ENCODE peak calls at places on chromosomes 12 and 14, in eight cellular contexts. One of them, this sample, is unnamed.

GRCh38 chr12:121804417-121805111 is 755 bp downstream of the SETD1B start:
- DNase-seq in heart left ventricle: peak
- DNase-seq in transverse colon: no peak
- DNase-seq in uterus: peak
- DNase-seq in body of pancreas: peak
- DNase-seq in sigmoid colon: peak
- DNase-seq in A549: peak
- DNase-seq in ovary: peak
- DNase-seq in this sample: peak

GRCh38 chr14:77800814-77801213 is 905 bp downstream of the ADCK1 start:
- DNase-seq in uterus: no peak
- DNase-seq in ovary: no peak
- DNase-seq in A549: no peak
- DNase-seq in sigmoid colon: no peak
- DNase-seq in transverse colon: no peak
- DNase-seq in heart left ventricle: no peak
- DNase-seq in body of pancreas: no peak
- DNase-seq in this sample: no peak

GRCh38 chr14:44901696-44902095 is 60.1 kb downstream of the KLHL28 start:
- DNase-seq in A549: no peak
- DNase-seq in heart left ventricle: no peak
- DNase-seq in uterus: no peak
- DNase-seq in sigmoid colon: no peak
- DNase-seq in ovary: no peak
- DNase-seq in body of pancreas: no peak
- DNase-seq in transverse colon: no peak
- DNase-seq in this sample: no peak

GRCh38 chr12:55068416-55069010 is 48.7 kb downstream of the NEUROD4 start:
- DNase-seq in transverse colon: no peak
- DNase-seq in A549: peak
- DNase-seq in ovary: no peak
- DNase-seq in heart left ventricle: no peak
- DNase-seq in body of pancreas: peak
- DNase-seq in uterus: no peak
- DNase-seq in sigmoid colon: no peak
- DNase-seq in this sample: no peak

GRCh38 chr12:12837025-12837872 is 24.1 kb downstream of the DDX47 start:
- DNase-seq in sigmoid colon: no peak
- DNase-seq in body of pancreas: peak
- DNase-seq in uterus: peak
- DNase-seq in heart left ventricle: no peak
- DNase-seq in ovary: peak
- DNase-seq in A549: peak
- DNase-seq in transverse colon: peak
- DNase-seq in this sample: peak

GRCh38 chr14:24425704-24426103 is 3.8 kb downstream of the CBLN3 start:
- DNase-seq in ovary: no peak
- DNase-seq in body of pancreas: peak
- DNase-seq in transverse colon: no peak
- DNase-seq in sigmoid colon: no peak
- DNase-seq in A549: peak
- DNase-seq in heart left ventricle: no peak
- DNase-seq in uterus: no peak
- DNase-seq in this sample: peak

GRCh38 chr12:96366255-96366654 is 34.0 kb downstream of the CDK17 start:
- DNase-seq in ovary: no peak
- DNase-seq in A549: no peak
- DNase-seq in uterus: no peak
- DNase-seq in sigmoid colon: no peak
- DNase-seq in body of pancreas: no peak
- DNase-seq in transverse colon: no peak
- DNase-seq in heart left ventricle: no peak
- DNase-seq in this sample: no peak

GRCh38 chr12:54418441-54419087 is 502 bp downstream of the ITGA5 start:
- DNase-seq in A549: no peak
- DNase-seq in body of pancreas: no peak
- DNase-seq in transverse colon: no peak
- DNase-seq in heart left ventricle: peak
- DNase-seq in ovary: no peak
- DNase-seq in sigmoid colon: peak
- DNase-seq in uterus: no peak
- DNase-seq in this sample: no peak

GRCh38 chr12:68317047-68317667 is 15.0 kb downstream of the MDM1 start:
- DNase-seq in sigmoid colon: no peak
- DNase-seq in A549: peak
- DNase-seq in heart left ventricle: no peak
- DNase-seq in ovary: peak
- DNase-seq in uterus: peak
- DNase-seq in transverse colon: peak
- DNase-seq in body of pancreas: peak
- DNase-seq in this sample: no peak

GRCh38 chr14:97290065-97290464 is 492.9 kb downstream of the VRK1 start:
- DNase-seq in A549: no peak
- DNase-seq in body of pancreas: no peak
- DNase-seq in uterus: no peak
- DNase-seq in ovary: no peak
- DNase-seq in transverse colon: no peak
- DNase-seq in heart left ventricle: no peak
- DNase-seq in sigmoid colon: no peak
- DNase-seq in this sample: no peak

GRCh38 chr12:81712536-81712935 is 46.6 kb downstream of the PPFIA2 start:
- DNase-seq in A549: no peak
- DNase-seq in uterus: no peak
- DNase-seq in body of pancreas: no peak
- DNase-seq in ovary: no peak
- DNase-seq in sigmoid colon: no peak
- DNase-seq in transverse colon: no peak
- DNase-seq in heart left ventricle: no peak
- DNase-seq in this sample: no peak

GRCh38 chr14:100282766-100283419 is 23.4 kb downstream of the SLC25A29 start:
- DNase-seq in transverse colon: peak
- DNase-seq in heart left ventricle: no peak
- DNase-seq in uterus: no peak
- DNase-seq in body of pancreas: no peak
- DNase-seq in sigmoid colon: no peak
- DNase-seq in ovary: no peak
- DNase-seq in A549: no peak
- DNase-seq in this sample: no peak

GRCh38 chr14:58455593-58456265 is 28.2 kb downstream of the KIAA0586 start:
- DNase-seq in uterus: no peak
- DNase-seq in body of pancreas: no peak
- DNase-seq in transverse colon: no peak
- DNase-seq in heart left ventricle: no peak
- DNase-seq in ovary: no peak
- DNase-seq in A549: peak
- DNase-seq in sigmoid colon: no peak
- DNase-seq in this sample: no peak

GRCh38 chr14:64717870-64718269 is 13.6 kb downstream of the PLEKHG3 start:
- DNase-seq in A549: peak
- DNase-seq in uterus: peak
- DNase-seq in sigmoid colon: peak
- DNase-seq in ovary: peak
- DNase-seq in heart left ventricle: no peak
- DNase-seq in body of pancreas: peak
- DNase-seq in transverse colon: no peak
- DNase-seq in this sample: peak

DNA sequence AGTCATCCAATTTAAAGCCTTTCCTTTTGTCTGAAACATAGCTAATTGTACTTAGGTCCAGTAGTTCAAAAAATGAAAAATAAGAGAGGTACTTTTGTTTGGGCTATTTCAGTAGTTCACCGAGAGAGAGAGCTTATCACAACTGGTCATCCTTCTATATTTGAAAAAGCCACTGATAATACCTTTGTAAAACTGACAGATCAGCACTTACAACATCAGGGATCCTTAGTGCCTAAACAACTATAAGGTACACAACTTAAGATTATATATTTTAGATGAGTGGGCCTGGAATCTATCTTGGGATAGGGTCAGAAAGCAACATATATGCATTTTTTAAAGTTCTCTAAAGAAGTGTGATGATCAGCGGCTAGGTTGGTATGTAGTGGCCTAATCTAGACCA is 97.9 kb downstream of the SOX5 start:
- DNase-seq in ovary: no peak
- DNase-seq in sigmoid colon: no peak
- DNase-seq in heart left ventricle: no peak
- DNase-seq in transverse colon: no peak
- DNase-seq in uterus: no peak
- DNase-seq in body of pancreas: no peak
- DNase-seq in A549: no peak
- DNase-seq in this sample: no peak
- TF ChIP-seq CTCF in ovary: no peak
- TF ChIP-seq CTCF in sigmoid colon: no peak
- TF ChIP-seq CTCF in heart left ventricle: no peak
- TF ChIP-seq CTCF in transverse colon: no peak
- TF ChIP-seq CTCF in uterus: no peak
- TF ChIP-seq CTCF in body of pancreas: no peak
- TF ChIP-seq CTCF in A549: no peak
- TF ChIP-seq CTCF in this sample: no peak

GRCh38 chr14:34067587-34067986 is 116.7 kb upstream of the EGLN3 start:
- DNase-seq in heart left ventricle: no peak
- DNase-seq in ovary: no peak
- DNase-seq in body of pancreas: no peak
- DNase-seq in A549: no peak
- DNase-seq in sigmoid colon: no peak
- DNase-seq in transverse colon: no peak
- DNase-seq in uterus: no peak
- DNase-seq in this sample: no peak

GRCh38 chr14:34063470-34064164 is 112.7 kb upstream of the EGLN3 start:
- DNase-seq in body of pancreas: no peak
- DNase-seq in sigmoid colon: peak
- DNase-seq in ovary: no peak
- DNase-seq in heart left ventricle: no peak
- DNase-seq in A549: peak
- DNase-seq in transverse colon: no peak
- DNase-seq in uterus: no peak
- DNase-seq in this sample: no peak

GRCh38 chr14:34065222-34065621 is 114.3 kb upstream of the EGLN3 start:
- DNase-seq in sigmoid colon: no peak
- DNase-seq in transverse colon: no peak
- DNase-seq in ovary: no peak
- DNase-seq in body of pancreas: no peak
- DNase-seq in A549: no peak
- DNase-seq in heart left ventricle: no peak
- DNase-seq in uterus: no peak
- DNase-seq in this sample: no peak

GRCh38 chr14:34064349-34064748 is 113.5 kb upstream of the EGLN3 start:
- DNase-seq in A549: no peak
- DNase-seq in uterus: peak
- DNase-seq in body of pancreas: peak
- DNase-seq in heart left ventricle: no peak
- DNase-seq in ovary: peak
- DNase-seq in transverse colon: peak
- DNase-seq in sigmoid colon: peak
- DNase-seq in this sample: peak

GRCh38 chr14:34065690-34066391 is 115.0 kb upstream of the EGLN3 start:
- DNase-seq in uterus: no peak
- DNase-seq in A549: no peak
- DNase-seq in transverse colon: no peak
- DNase-seq in heart left ventricle: no peak
- DNase-seq in sigmoid colon: no peak
- DNase-seq in body of pancreas: no peak
- DNase-seq in ovary: no peak
- DNase-seq in this sample: no peak
- H3K4me3 ChIP-seq in uterus: no peak
- H3K4me3 ChIP-seq in A549: no peak
- H3K4me3 ChIP-seq in transverse colon: no peak
- H3K4me3 ChIP-seq in heart left ventricle: no peak
- H3K4me3 ChIP-seq in sigmoid colon: no peak
- H3K4me3 ChIP-seq in body of pancreas: no peak
- H3K4me3 ChIP-seq in ovary: no peak
- H3K4me3 ChIP-seq in this sample: no peak

DNA sequence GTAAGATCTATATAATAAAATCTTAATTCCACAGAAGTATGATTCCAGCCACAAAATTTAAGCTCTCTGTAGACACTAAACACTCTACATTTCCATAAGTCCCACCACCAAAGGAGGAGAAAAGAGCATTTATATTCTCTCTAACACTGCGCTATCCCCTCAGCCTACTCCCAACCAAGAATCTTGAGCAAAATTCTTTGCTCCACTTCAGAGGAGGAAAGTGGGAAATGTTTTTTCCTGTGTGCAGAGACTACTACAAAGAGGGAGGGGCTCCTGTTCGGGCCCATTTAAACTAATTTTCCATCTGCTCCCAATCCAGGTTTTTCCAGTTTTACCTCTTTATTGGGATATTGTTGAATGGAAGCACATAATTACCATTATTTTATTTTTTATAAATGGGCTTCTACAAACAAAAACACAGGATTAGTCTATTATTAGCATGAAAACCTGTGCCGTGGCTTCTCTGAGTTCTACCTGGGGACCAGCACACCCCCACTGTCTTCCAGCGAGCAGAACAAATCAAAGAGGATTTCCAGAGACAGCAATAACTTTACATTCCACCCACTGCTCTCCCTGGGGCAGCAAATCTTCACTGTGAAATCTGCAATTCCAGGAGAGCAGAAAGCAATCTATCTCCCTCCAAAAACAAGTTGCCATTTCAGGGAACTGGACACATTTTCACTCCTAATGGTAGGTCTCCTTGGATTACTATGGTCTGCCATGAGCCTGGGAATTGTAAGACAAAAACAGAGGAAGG is 174.0 kb downstream of the DAD1 start:
- DNase-seq in ovary: no peak
- DNase-seq in uterus: no peak
- DNase-seq in A549: no peak
- DNase-seq in heart left ventricle: no peak
- DNase-seq in sigmoid colon: no peak
- DNase-seq in transverse colon: no peak
- DNase-seq in body of pancreas: no peak
- DNase-seq in this sample: no peak
- TF ChIP-seq POLR2A in ovary: no peak
- TF ChIP-seq POLR2A in uterus: no peak
- TF ChIP-seq POLR2A in A549: no peak
- TF ChIP-seq POLR2A in heart left ventricle: no peak
- TF ChIP-seq POLR2A in sigmoid colon: no peak
- TF ChIP-seq POLR2A in transverse colon: no peak
- TF ChIP-seq POLR2A in body of pancreas: no peak
- TF ChIP-seq POLR2A in this sample: no peak

DNA sequence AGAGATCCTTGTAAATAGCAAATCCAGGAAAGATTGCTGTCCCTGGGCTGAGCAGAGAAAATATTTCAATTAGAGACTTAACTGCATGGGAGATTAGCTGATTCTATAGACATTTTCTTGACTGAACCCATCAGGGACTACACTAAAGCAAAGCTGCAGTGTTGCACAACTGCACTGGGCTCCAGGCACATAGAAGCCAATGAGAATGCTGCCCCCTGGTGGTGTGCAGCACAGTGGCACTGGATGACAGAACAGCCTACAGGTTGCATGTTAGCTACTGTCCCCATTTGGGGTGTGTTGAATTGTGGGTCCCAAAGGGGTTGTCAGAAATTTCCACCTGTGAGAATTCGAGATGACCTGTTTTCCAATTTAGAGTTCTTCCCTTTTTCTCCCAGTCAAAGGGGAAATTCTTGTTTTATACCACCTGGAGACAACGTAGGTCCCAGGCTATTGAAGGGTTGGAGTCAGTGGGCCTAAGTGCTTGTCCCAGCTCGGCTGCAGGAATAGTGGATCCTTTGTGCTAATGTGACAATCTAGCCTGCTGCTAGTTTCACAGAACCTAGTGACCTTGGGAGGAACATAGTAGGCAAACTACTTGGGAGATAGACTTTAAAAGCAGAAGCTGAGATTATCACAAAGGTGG is 114.7 kb downstream of the SLC8A3 start:
- DNase-seq in A549: peak
- DNase-seq in heart left ventricle: peak
- DNase-seq in ovary: no peak
- DNase-seq in body of pancreas: peak
- DNase-seq in sigmoid colon: no peak
- DNase-seq in uterus: no peak
- DNase-seq in transverse colon: peak
- DNase-seq in this sample: no peak
- TF ChIP-seq CTCF in A549: peak
- TF ChIP-seq CTCF in heart left ventricle: peak
- TF ChIP-seq CTCF in ovary: no peak
- TF ChIP-seq CTCF in body of pancreas: peak
- TF ChIP-seq CTCF in sigmoid colon: no peak
- TF ChIP-seq CTCF in uterus: peak
- TF ChIP-seq CTCF in transverse colon: peak
- TF ChIP-seq CTCF in this sample: no peak

This sample was measured in lower leg skin.